ENCODE peak calls at places on chromosomes 12 and 14, in four cellular contexts. E is activated naive CD8-positive, alpha-beta T cell treated with anti-CD3 and anti-CD28 coated beads for 36 hours; K is choroid plexus epithelial cell; C is psoas muscle. Q is an unnamed sample.

GRCh38 chr12:11716794-11717532 is 67.5 kb downstream of the ETV6 start:
- DNase-seq in E (no peak), K (no peak), C (no peak), Q (no peak)

GRCh38 chr12:108475396-108475795 is 39.7 kb upstream of the FICD start:
- DNase-seq in E (no peak), K (no peak), C (no peak), Q (no peak)

GRCh38 chr12:68953536-68953935 is 20.6 kb upstream of the CPM start:
- DNase-seq in E (no peak), K (no peak), C (no peak), Q (peak; percentile 53)

GRCh38 chr14:35506927-35507326 is 27.0 kb upstream of the INSM2 start:
- DNase-seq in E (no peak), K (peak; percentile 25), C (no peak), Q (no peak)

GRCh38 chr14:68951051-68951797 is 27.9 kb downstream of the ACTN1 start:
- DNase-seq in E (no peak), K (peak; percentile 88), C (peak; percentile 87), Q (peak; percentile 84)

GRCh38 chr14:100677152-100677924 is 49.4 kb upstream of the DLK1 start:
- DNase-seq in E (no peak), K (peak; percentile 46), C (peak; percentile 47), Q (no peak)

GRCh38 chr12:131137009-131137835 is 183.5 kb downstream of the ADGRD1 start:
- DNase-seq in E (no peak), K (no peak), C (no peak), Q (no peak)

GRCh38 chr12:51889216-51890134 is 1.6 kb downstream of the ANKRD33 start:
- DNase-seq in E (no peak), K (no peak), C (no peak), Q (no peak)

GRCh38 chr14:68630081-68630571 is 162.7 kb downstream of the ZFP36L1 start:
- DNase-seq in E (no peak), K (no peak), C (no peak), Q (no peak)

GRCh38 chr14:90168425-90169105 is 87.8 kb upstream of the PSMC1 start:
- DNase-seq in E (no peak), K (peak; percentile 20), C (no peak), Q (no peak)

GRCh38 chr12:124910561-124911478 is 3.6 kb downstream of the UBC start:
- DNase-seq in E (no peak), K (peak; percentile 50), C (no peak), Q (no peak)

GRCh38 chr12:101594700-101595099 is at the start of gene MYBPC1:
- DNase-seq in E (no peak), K (no peak), C (no peak), Q (no peak)

GRCh38 chr14:68886109-68886434 is 93.0 kb downstream of the ACTN1 start:
- DNase-seq in E (no peak), K (peak; percentile 17), C (no peak), Q (no peak)

GRCh38 chr14:20427231-20428009 is 8.5 kb downstream of the KLHL33 start:
- DNase-seq in E (no peak), K (peak; percentile 69), C (no peak), Q (peak; percentile 36)

GRCh38 chr12:113299619-113300237 is 35.2 kb downstream of the SLC8B1 start:
- DNase-seq in E (no peak), K (peak; percentile 83), C (peak; percentile 73), Q (peak; percentile 48)

GRCh38 chr14:59698793-59699192 is 122.2 kb upstream of the CCDC175 start:
- DNase-seq in E (no peak), K (peak; percentile 84), C (no peak), Q (no peak)

Q was measured in mucosa of descending colon.